ENCODE peak calls at places on chromosomes 11 and 22, in six cellular contexts. K, J, D, B, X and H are unnamed samples.

GRCh38 chr11:11961399-11962028 is 46.9 kb downstream of the DKK3 start:
- DNase-seq in J (no peak), B (no peak), X (no peak), K (no peak), D (no peak), H (no peak)

GRCh38 chr11:14443642-14444041 is 56.0 kb downstream of the COPB1 start:
- DNase-seq in B (no peak), K (peak; percentile 66), X (no peak), D (no peak), J (peak; percentile 64), H (peak; percentile 9)

GRCh38 chr11:131899954-131900580 is 529.7 kb downstream of the NTM start:
- DNase-seq in K (no peak), D (no peak), J (no peak), X (no peak), B (no peak), H (peak; percentile 79)

GRCh38 chr11:72378704-72379383 is 55.5 kb downstream of the CLPB start:
- DNase-seq in K (peak; percentile 39), J (no peak), X (peak; percentile 87), D (no peak), B (no peak), H (no peak)

GRCh38 chr11:71206186-71206585 is 46.2 kb downstream of the SHANK2 start:
- DNase-seq in D (no peak), J (no peak), X (no peak), K (peak; percentile 21), B (no peak), H (no peak)

GRCh38 chr11:45974806-45975205 is 52.4 kb downstream of the LARGE2 start:
- DNase-seq in D (no peak), B (no peak), K (no peak), X (no peak), J (no peak), H (no peak)

GRCh38 chr22:46062232-46062615 is 85.3 kb upstream of the WNT7B start:
- DNase-seq in J (no peak), K (no peak), X (no peak), D (no peak), B (no peak), H (no peak)

GRCh38 chr11:22555901-22556300 is 69.7 kb downstream of the FANCF start:
- DNase-seq in X (no peak), D (no peak), B (no peak), K (no peak), J (no peak), H (no peak)

GRCh38 chr11:34252651-34253050 is 105.2 kb downstream of the ABTB2 start:
- DNase-seq in J (no peak), X (peak; percentile 38), D (no peak), K (no peak), B (no peak), H (no peak)

GRCh38 chr22:43039800-43040199 is 24.9 kb upstream of the PACSIN2 start:
- DNase-seq in K (no peak), J (no peak), D (no peak), B (no peak), X (no peak), H (no peak)

GRCh38 chr22:22948651-22949611 is 61.3 kb downstream of the IGLL5 start:
- DNase-seq in J (no peak), B (no peak), D (no peak), X (peak; percentile 24), K (peak; percentile 88), H (no peak)

GRCh38 chr11:83070878-83071640 is 638 bp downstream of the RAB30 start:
- DNase-seq in K (no peak), J (peak; percentile 30), X (peak; percentile 80), D (no peak), B (no peak), H (peak; percentile 51)

GRCh38 chr11:73236879-73237278 is 18.8 kb downstream of the P2RY2 start:
- DNase-seq in X (peak; percentile 71), K (peak; percentile 43), B (no peak), D (no peak), J (peak; percentile 43), H (peak; percentile 48)

GRCh38 chr11:68008381-68009337 is 1.5 kb upstream of the ALDH3B1 start:
- DNase-seq in X (no peak), D (no peak), K (no peak), B (no peak), J (no peak), H (no peak)

GRCh38 chr11:3609416-3610265 is 32.2 kb downstream of the ART5 start:
- DNase-seq in K (peak; percentile 31), J (peak; percentile 45), X (no peak), D (peak; percentile 8), B (no peak), H (peak; percentile 45)

GRCh38 chr11:58900479-58901420 is 38.5 kb upstream of the GLYATL1 start:
- DNase-seq in X (peak; percentile 86), D (peak; percentile 73), K (peak; percentile 94), B (peak; percentile 60), J (peak; percentile 57), H (peak; percentile 84)